ENCODE peak calls at places on chromosomes 4 and X, in four cellular contexts. One of them, this sample, is unnamed.

GRCh38 chr4:30721353-30722091 is 1.4 kb downstream of the PCDH7 start:
- DNase-seq in skeletal muscle cell: no peak
- DNase-seq in nephron progenitor cell: peak
- DNase-seq in CD4-positive, alpha-beta T cell: no peak
- DNase-seq in this sample: no peak

GRCh38 chr4:13833171-13833804 is 205.8 kb upstream of the BOD1L1 start:
- DNase-seq in skeletal muscle cell: no peak
- DNase-seq in nephron progenitor cell: no peak
- DNase-seq in CD4-positive, alpha-beta T cell: no peak
- DNase-seq in this sample: no peak

GRCh38 chr4:150302553-150302952 is 224.3 kb downstream of the DCLK2 start:
- DNase-seq in skeletal muscle cell: peak
- DNase-seq in nephron progenitor cell: no peak
- DNase-seq in CD4-positive, alpha-beta T cell: no peak
- DNase-seq in this sample: no peak

GRCh38 chr4:92299152-92299551 is 4.6 kb upstream of the GRID2 start:
- DNase-seq in skeletal muscle cell: no peak
- DNase-seq in nephron progenitor cell: no peak
- DNase-seq in CD4-positive, alpha-beta T cell: no peak
- DNase-seq in this sample: no peak

GRCh38 chr4:184506527-184507121 is 32.3 kb upstream of the IRF2 start:
- DNase-seq in skeletal muscle cell: no peak
- DNase-seq in nephron progenitor cell: peak
- DNase-seq in CD4-positive, alpha-beta T cell: no peak
- DNase-seq in this sample: peak

GRCh38 chrX:38638952-38639529 is 77.7 kb downstream of the TSPAN7 start:
- DNase-seq in skeletal muscle cell: no peak
- DNase-seq in nephron progenitor cell: no peak
- DNase-seq in CD4-positive, alpha-beta T cell: no peak
- DNase-seq in this sample: no peak

GRCh38 chr4:1571165-1571908 is 112.8 kb downstream of the FAM53A start:
- DNase-seq in skeletal muscle cell: no peak
- DNase-seq in nephron progenitor cell: peak
- DNase-seq in CD4-positive, alpha-beta T cell: no peak
- DNase-seq in this sample: no peak

GRCh38 chr4:3287271-3287971 is 5.4 kb upstream of the RGS12 start:
- DNase-seq in skeletal muscle cell: no peak
- DNase-seq in nephron progenitor cell: no peak
- DNase-seq in CD4-positive, alpha-beta T cell: no peak
- DNase-seq in this sample: no peak

GRCh38 chr4:145541266-145541770 is 59.7 kb downstream of the SMAD1 start:
- DNase-seq in skeletal muscle cell: no peak
- DNase-seq in nephron progenitor cell: no peak
- DNase-seq in CD4-positive, alpha-beta T cell: no peak
- DNase-seq in this sample: no peak

GRCh38 chr4:176545886-176546285 is 226.1 kb downstream of the SPCS3 start:
- DNase-seq in skeletal muscle cell: no peak
- DNase-seq in nephron progenitor cell: no peak
- DNase-seq in CD4-positive, alpha-beta T cell: no peak
- DNase-seq in this sample: no peak

GRCh38 chrX:28205905-28206304 is 224.7 kb upstream of the DCAF8L1 start:
- DNase-seq in skeletal muscle cell: no peak
- DNase-seq in nephron progenitor cell: no peak
- DNase-seq in CD4-positive, alpha-beta T cell: no peak
- DNase-seq in this sample: no peak

GRCh38 chr4:98659106-98659592 is 738 bp upstream of the TSPAN5 start:
- DNase-seq in skeletal muscle cell: no peak
- DNase-seq in nephron progenitor cell: peak
- DNase-seq in CD4-positive, alpha-beta T cell: no peak
- DNase-seq in this sample: no peak

GRCh38 chr4:143344011-143344410 is 7.3 kb downstream of the GAB1 start:
- DNase-seq in skeletal muscle cell: no peak
- DNase-seq in nephron progenitor cell: no peak
- DNase-seq in CD4-positive, alpha-beta T cell: no peak
- DNase-seq in this sample: no peak